ENCODE peak calls at places on chromosomes 11 and 22, in five cellular contexts. S is GM12891, V is HepG2, N is IMR-90, X is lower leg skin. T is an unnamed sample.

GRCh38 chr11:119481021-119481666 is 58.2 kb upstream of the THY1 start:
- DNase-seq in S (peak; percentile 92), V (peak; percentile 99), N (peak; percentile 93), X (peak; percentile 87), T (peak; percentile 49)

GRCh38 chr11:117618956-117619355 is 178.1 kb downstream of the DSCAML1 start:
- DNase-seq in S (no peak), V (no peak), N (no peak), X (no peak), T (no peak)

GRCh38 chr11:15625691-15626090 is 511.0 kb downstream of the INSC start:
- DNase-seq in S (no peak), V (no peak), N (no peak), X (no peak), T (no peak)

GRCh38 chr11:3133456-3134217 is 31.5 kb downstream of the OSBPL5 start:
- DNase-seq in S (no peak), V (no peak), N (no peak), X (no peak), T (no peak)

GRCh38 chr11:102757823-102758549 is 22.4 kb downstream of the MMP10 start:
- DNase-seq in S (no peak), V (no peak), N (peak; percentile 89), X (no peak), T (no peak)

GRCh38 chr11:30762188-30762587 is 176.0 kb upstream of the MPPED2 start:
- DNase-seq in S (no peak), V (no peak), N (no peak), X (no peak), T (no peak)

GRCh38 chr11:64285885-64286800 is 495 bp downstream of the GPR137 start:
- DNase-seq in S (no peak), V (no peak), N (no peak), X (no peak), T (peak; percentile 46)

GRCh38 chr11:15852179-15852578 is 504.2 kb downstream of the SOX6 start:
- DNase-seq in S (no peak), V (peak; percentile 13), N (peak; percentile 35), X (no peak), T (peak; percentile 32)

GRCh38 chr22:36916034-36916433 is 2.6 kb downstream of the CSF2RB start:
- DNase-seq in S (no peak), V (no peak), N (no peak), X (no peak), T (no peak)

GRCh38 chr11:101817536-101817935 is 97.3 kb upstream of the CEP126 start:
- DNase-seq in S (no peak), V (no peak), N (no peak), X (no peak), T (no peak)

GRCh38 chr22:30304495-30305244 is 15.4 kb upstream of the CASTOR1 start:
- DNase-seq in S (no peak), V (no peak), N (no peak), X (no peak), T (no peak)

GRCh38 chr22:29503811-29504372 is 23.9 kb downstream of the NEFH start:
- DNase-seq in S (no peak), V (no peak), N (peak; percentile 79), X (peak; percentile 24), T (peak; percentile 75)

GRCh38 chr22:32897400-32897799 is 95.9 kb downstream of the TIMP3 start:
- DNase-seq in S (no peak), V (no peak), N (peak; percentile 43), X (no peak), T (peak; percentile 31)

GRCh38 chr11:33735426-33736147 is 636 bp downstream of the CD59 start:
- DNase-seq in S (peak; percentile 56), V (peak; percentile 34), N (no peak), X (no peak), T (peak; percentile 80)

GRCh38 chr11:116935089-116935488 is 97.7 kb upstream of the APOA1 start:
- DNase-seq in S (no peak), V (no peak), N (no peak), X (no peak), T (no peak)

GRCh38 chr22:26648761-26649363 is 8.5 kb upstream of the MIAT start:
- DNase-seq in S (no peak), V (no peak), N (no peak), X (no peak), T (no peak)

GRCh38 chr22:30872282-30873041 is 96.1 kb downstream of the MORC2 start:
- DNase-seq in S (no peak), V (no peak), N (no peak), X (no peak), T (peak; percentile 56)

DNA sequence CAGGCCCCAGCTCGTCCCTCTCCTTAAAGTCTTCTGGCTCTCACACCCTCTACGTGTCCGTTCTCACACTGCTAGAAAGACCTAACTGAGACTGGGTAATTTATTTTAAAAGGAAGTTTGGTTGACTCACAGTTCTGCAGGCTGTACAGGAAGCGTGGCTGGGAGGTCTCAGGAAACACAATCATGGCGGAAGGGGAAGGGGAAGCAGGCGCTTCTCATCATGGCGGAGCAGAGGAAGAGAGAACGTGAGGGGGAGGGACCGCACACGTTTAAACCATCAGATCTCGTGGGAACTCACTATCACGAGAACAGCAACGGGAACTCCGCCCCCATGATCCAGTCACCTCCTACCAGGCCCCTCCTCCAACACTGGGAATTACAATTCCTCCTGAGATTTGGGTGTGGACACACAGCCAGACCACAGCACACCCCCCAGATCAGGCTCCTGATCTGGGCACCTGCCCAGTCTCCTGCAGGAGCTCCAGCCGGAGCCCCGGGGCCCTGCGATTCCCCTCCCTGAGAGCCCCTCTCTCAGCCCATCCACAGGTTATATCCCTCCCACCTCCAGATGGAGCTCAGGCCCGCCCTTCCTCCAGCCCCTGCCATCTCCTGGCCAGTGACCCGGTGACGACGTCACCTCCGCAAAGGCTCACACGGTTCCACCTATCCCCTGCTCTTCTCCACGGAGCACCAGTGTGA is 170.2 kb downstream of the BRD1 start:
- DNase-seq in S (peak; percentile 64), V (no peak), N (no peak), X (peak; percentile 57), T (peak; percentile 81)
- TF ChIP-seq POLR2A in S (peak; percentile 46), V (no peak), N (no peak), X (no peak), T (peak; percentile 69)

GRCh38 chr11:59615637-59616395 is at the start of gene OSBP:
- DNase-seq in S (peak; percentile 86), V (peak; percentile 99), N (peak; percentile 100), X (peak; percentile 100), T (peak; percentile 100)

GRCh38 chr11:59610289-59610688 is 5.3 kb downstream of the OSBP start:
- DNase-seq in S (no peak), V (no peak), N (no peak), X (no peak), T (no peak)

GRCh38 chr11:59614277-59615131 is 1.1 kb downstream of the OSBP start:
- DNase-seq in S (no peak), V (no peak), N (no peak), X (no peak), T (peak; percentile 82)

GRCh38 chr11:59615132-59615636 is 390 bp downstream of the OSBP start:
- DNase-seq in S (peak; percentile 24), V (peak; percentile 26), N (no peak), X (peak; percentile 59), T (peak; percentile 78)

DNA sequence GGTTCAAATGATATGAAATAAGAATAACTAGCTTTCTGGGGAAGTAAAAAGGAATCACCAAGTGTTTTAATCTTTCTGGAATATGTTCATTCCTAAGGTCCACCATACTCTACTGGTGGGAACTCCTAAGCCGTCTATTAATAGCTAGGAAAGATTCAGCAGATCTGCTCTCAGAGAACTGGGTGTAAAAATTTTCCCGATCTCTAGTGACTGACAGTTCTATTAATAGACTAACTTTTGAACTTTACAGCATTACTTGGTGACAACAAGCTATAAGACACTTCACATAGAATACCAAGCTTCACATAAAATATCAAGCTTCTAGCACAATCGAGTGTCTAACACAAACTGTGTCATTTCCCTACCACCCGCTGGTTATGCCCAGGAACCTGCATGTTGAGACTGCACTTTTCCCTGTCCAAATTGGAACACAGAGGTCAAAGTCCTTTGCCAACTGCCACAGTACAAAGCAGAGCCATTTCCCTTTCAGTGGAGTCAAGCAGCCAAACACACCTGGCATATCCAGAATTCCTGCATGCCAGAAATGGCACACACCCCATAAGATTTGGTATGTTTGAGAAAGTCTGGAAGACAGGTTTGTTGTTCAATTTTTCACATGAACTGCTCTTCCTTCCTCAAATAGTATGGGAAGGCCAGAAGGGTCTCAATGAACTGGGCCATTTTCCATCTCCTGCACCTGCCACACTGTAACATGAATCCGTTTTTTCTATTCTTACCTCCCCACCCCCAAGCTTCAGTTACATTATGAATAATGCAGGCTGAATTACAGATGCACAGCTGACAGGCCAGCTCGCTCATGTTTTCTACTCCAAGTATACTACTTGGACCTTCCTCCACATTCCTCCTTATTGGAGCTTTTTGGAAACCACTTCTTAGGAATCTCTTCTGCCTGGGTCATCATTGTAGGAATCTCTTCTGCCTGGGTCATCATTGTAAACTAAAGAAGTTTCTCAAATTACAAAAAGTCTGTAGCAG is 3.7 kb downstream of the OSBP start:
- DNase-seq in S (no peak), V (peak; percentile 52), N (peak; percentile 67), X (no peak), T (no peak)
- TF ChIP-seq POLR2A in S (no peak), V (no peak), N (no peak), X (no peak), T (no peak)

GRCh38 chr11:128626913-128627665 is 39.7 kb upstream of the ETS1 start:
- DNase-seq in S (no peak), V (no peak), N (no peak), X (no peak), T (no peak)

GRCh38 chr11:128628343-128628673 is 41.0 kb upstream of the ETS1 start:
- DNase-seq in S (no peak), V (no peak), N (no peak), X (no peak), T (no peak)

GRCh38 chr11:128627666-128628342 is 40.4 kb upstream of the ETS1 start:
- DNase-seq in S (no peak), V (no peak), N (no peak), X (no peak), T (no peak)

GRCh38 chr11:128629516-128630106 is 42.3 kb upstream of the ETS1 start:
- DNase-seq in S (no peak), V (no peak), N (peak; percentile 9), X (no peak), T (no peak)

DNA sequence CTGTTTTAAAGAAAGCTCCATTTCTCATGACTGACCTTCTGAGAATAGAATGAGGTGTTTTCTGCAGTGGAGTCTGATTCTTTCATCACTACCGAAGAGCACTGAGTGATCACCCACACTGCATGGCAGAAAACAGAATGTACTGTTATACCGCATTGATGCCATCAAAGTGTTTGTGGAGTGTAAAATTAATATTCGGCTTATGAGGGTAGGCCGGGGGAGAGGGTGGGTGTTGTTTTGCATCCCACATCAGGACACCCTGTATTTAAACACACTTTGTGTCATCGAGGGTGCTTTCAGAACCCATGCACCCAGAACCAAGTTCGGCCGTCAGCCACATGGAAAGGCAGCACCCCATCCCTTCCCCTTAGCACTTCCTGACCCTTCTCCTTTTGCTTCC is 41.3 kb upstream of the ETS1 start:
- DNase-seq in S (no peak), V (no peak), N (no peak), X (no peak), T (no peak)
- TF ChIP-seq POLR2A in S (no peak), V (no peak), N (no peak), X (no peak), T (no peak)

GRCh38 chr22:46148336-46148735 is 2.0 kb upstream of the PPARA start:
- DNase-seq in S (no peak), V (no peak), N (no peak), X (no peak), T (no peak)

GRCh38 chr22:46150615-46151423 is 493 bp downstream of the PPARA start:
- DNase-seq in S (peak; percentile 74), V (no peak), N (no peak), X (no peak), T (peak; percentile 69)

GRCh38 chr22:46148885-46149492 is 1.3 kb upstream of the PPARA start:
- DNase-seq in S (no peak), V (no peak), N (no peak), X (no peak), T (no peak)

GRCh38 chr22:46149493-46149997 is 781 bp upstream of the PPARA start:
- DNase-seq in S (no peak), V (no peak), N (no peak), X (no peak), T (peak; percentile 58)

GRCh38 chr22:46149998-46150549 is at the start of gene PPARA:
- DNase-seq in S (peak; percentile 98), V (peak; percentile 46), N (peak; percentile 60), X (peak; percentile 83), T (peak; percentile 92)
- TF ChIP-seq POLR2A in S (no peak), V (no peak), N (no peak), X (no peak), T (no peak)